ENCODE peak calls at places on chromosome 22, in five cellular contexts. K, D, J, E and B are unnamed samples. For H3K4me1 and H3K27me3, the result is how much of the 10 kb centered on the place peaks cover.

GRCh38 chr22:27150530-27150909 is 493.1 kb downstream of the MIAT start:
- DNase-seq in K (no peak), D (no peak), J (no peak), E (no peak), B (no peak)

GRCh38 chr22:25668437-25668836 is 73.6 kb upstream of the MYO18B start:
- DNase-seq in K (no peak), D (no peak), J (no peak), E (peak), B (no peak)

GRCh38 chr22:19086417-19086816 is 35.8 kb downstream of the DGCR2 start:
- DNase-seq in K (no peak), D (peak), J (no peak), E (no peak), B (no peak)

GRCh38 chr22:50252081-50253045 is 1.3 kb upstream of the HDAC10 start:
- DNase-seq in K (peak), D (peak), J (peak), E (peak), B (peak)

GRCh38 chr22:32310777-32311176 is 46.9 kb upstream of the RFPL3 start:
- DNase-seq in K (no peak), D (peak), J (no peak), E (no peak), B (no peak)

GRCh38 chr22:46303347-46303965 is 6.8 kb downstream of the GTSE1 start:
- DNase-seq in K (no peak), D (no peak), J (peak), E (no peak), B (no peak)

GRCh38 chr22:26561756-26562417 is 28.0 kb downstream of the TPST2 start:
- DNase-seq in K (no peak), D (no peak), J (peak), E (no peak), B (peak)

GRCh38 chr22:48112687-48113521 is 1350.5 kb downstream of the TBC1D22A start:
- DNase-seq in K (no peak), D (no peak), J (no peak), E (no peak), B (no peak)

GRCh38 chr22:45908961-45909360 is 68.0 kb downstream of the WNT7B start:
- DNase-seq in K (no peak), D (no peak), J (no peak), E (no peak), B (no peak)

GRCh38 chr22:37282385-37282677 is at the start of gene CYTH4:
- DNase-seq in K (no peak), D (peak), J (peak), E (no peak), B (peak)

GRCh38 chr22:32364210-32364609 is 6.5 kb downstream of the RFPL3 start:
- DNase-seq in K (no peak), D (no peak), J (no peak), E (no peak), B (no peak)

GRCh38 chr22:45533731-45534130 is 31.0 kb downstream of the FBLN1 start:
- DNase-seq in K (no peak), D (no peak), J (no peak), E (no peak), B (no peak)

GRCh38 chr22:28254396-28254795 is 335.3 kb upstream of the PITPNB start:
- DNase-seq in K (no peak), D (no peak), J (no peak), E (no peak), B (no peak)

GRCh38 chr22:26159886-26160285 is 9.4 kb upstream of the SEZ6L start:
- DNase-seq in K (no peak), D (no peak), J (no peak), E (no peak), B (no peak)

GRCh38 chr22:50255099-50255498 is 4.0 kb upstream of the HDAC10 start:
- DNase-seq in K (no peak), D (no peak), J (no peak), E (no peak), B (no peak)

GRCh38 chr22:49599039-49599438 is 228.6 kb downstream of the BRD1 start:
- DNase-seq in K (no peak), D (peak), J (no peak), E (no peak), B (no peak)

GRCh38 chr22:50208939-50209892 is 8.4 kb downstream of the SELENOO start:
- DNase-seq in K (no peak), D (no peak), J (peak), E (no peak), B (no peak)

GRCh38 chr22:38272373-38273134 is at the start of gene TMEM184B:
- DNase-seq in K (peak), D (peak), J (peak), E (peak), B (peak)

GRCh38 chr22:44426981-44427380 is 71.1 kb downstream of the RTL6 start:
- DNase-seq in K (no peak), D (peak), J (no peak), E (no peak), B (no peak)

GRCh38 chr22:45192701-45193187 is 29.0 kb downstream of the NUP50 start:
- DNase-seq in K (no peak), D (no peak), J (peak), E (no peak), B (no peak)

GRCh38 chr22:37303821-37304274 is 21.5 kb downstream of the CYTH4 start:
- DNase-seq in K (no peak), D (peak), J (no peak), E (no peak), B (no peak)

GRCh38 chr22:45090364-45090960 is 73.3 kb upstream of the NUP50 start:
- DNase-seq in K (peak), D (no peak), J (no peak), E (no peak), B (no peak)

GRCh38 chr22:37304595-37305343 is 22.5 kb downstream of the CYTH4 start:
- DNase-seq in K (no peak), D (no peak), J (no peak), E (no peak), B (no peak)

GRCh38 chr22:30635273-30636225 is at the start of gene SLC35E4:
- DNase-seq in K (peak), D (peak), J (peak), E (peak), B (peak)

GRCh38 chr22:47089374-47089773 is 326.9 kb downstream of the TBC1D22A start:
- DNase-seq in K (no peak), D (no peak), J (no peak), E (no peak), B (no peak)

GRCh38 chr22:44892243-44892642 is 117.6 kb downstream of the PHF21B start:
- DNase-seq in K (no peak), D (peak), J (no peak), E (no peak), B (no peak)

GRCh38 chr22:46068908-46069481 is 81.3 kb upstream of the PPARA start:
- DNase-seq in K (no peak), D (peak), J (peak), E (no peak), B (peak)

GRCh38 chr22:32544953-32545558 is 70.4 kb downstream of the FBXO7 start:
- DNase-seq in K (no peak), D (no peak), J (no peak), E (no peak), B (no peak)

GRCh38 chr22:23522642-23523251 is 57.3 kb downstream of the IGLL1 start:
- DNase-seq in K (no peak), D (peak), J (peak), E (peak), B (no peak)

GRCh38 chr22:45628508-45628907 is 43.1 kb upstream of the ATXN10 start:
- DNase-seq in K (no peak), D (peak), J (no peak), E (no peak), B (no peak)

GRCh38 chr22:38412435-38413084 is 42.4 kb downstream of the KCNJ4 start:
- DNase-seq in K (no peak), D (peak), J (peak), E (no peak), B (no peak)

GRCh38 chr22:43928418-43929307 is 5.1 kb downstream of the PNPLA3 start:
- DNase-seq in K (no peak), D (no peak), J (no peak), E (no peak), B (no peak)

GRCh38 chr22:25816522-25817059 is 74.6 kb downstream of the MYO18B start:
- DNase-seq in K (no peak), D (no peak), J (no peak), E (no peak), B (no peak)

GRCh38 chr22:44200855-44201550 is 20.3 kb downstream of the PARVG start:
- DNase-seq in K (no peak), D (no peak), J (no peak), E (no peak), B (no peak)

GRCh38 chr22:30541979-30542810 is 4.3 kb downstream of the SEC14L6 start:
- DNase-seq in K (peak), D (peak), J (no peak), E (no peak), B (no peak)

GRCh38 chr22:41437198-41437597 is 9.4 kb downstream of the TOB2 start:
- DNase-seq in K (no peak), D (no peak), J (no peak), E (no peak), B (no peak)

GRCh38 chr22:18952022-18952421 is 15.9 kb upstream of the PRODH start:
- DNase-seq in K (no peak), D (peak), J (no peak), E (no peak), B (no peak)

GRCh38 chr22:48089601-48090331 is 1327.3 kb downstream of the TBC1D22A start:
- DNase-seq in K (no peak), D (peak), J (peak), E (peak), B (peak)

GRCh38 chr22:31977141-31977781 is 32.9 kb downstream of the YWHAH start:
- DNase-seq in K (peak), D (peak), J (peak), E (peak), B (peak)

GRCh38 chr22:28414017-28414416 is 265.6 kb downstream of the TTC28 start:
- DNase-seq in K (no peak), D (no peak), J (no peak), E (no peak), B (no peak)

DNA sequence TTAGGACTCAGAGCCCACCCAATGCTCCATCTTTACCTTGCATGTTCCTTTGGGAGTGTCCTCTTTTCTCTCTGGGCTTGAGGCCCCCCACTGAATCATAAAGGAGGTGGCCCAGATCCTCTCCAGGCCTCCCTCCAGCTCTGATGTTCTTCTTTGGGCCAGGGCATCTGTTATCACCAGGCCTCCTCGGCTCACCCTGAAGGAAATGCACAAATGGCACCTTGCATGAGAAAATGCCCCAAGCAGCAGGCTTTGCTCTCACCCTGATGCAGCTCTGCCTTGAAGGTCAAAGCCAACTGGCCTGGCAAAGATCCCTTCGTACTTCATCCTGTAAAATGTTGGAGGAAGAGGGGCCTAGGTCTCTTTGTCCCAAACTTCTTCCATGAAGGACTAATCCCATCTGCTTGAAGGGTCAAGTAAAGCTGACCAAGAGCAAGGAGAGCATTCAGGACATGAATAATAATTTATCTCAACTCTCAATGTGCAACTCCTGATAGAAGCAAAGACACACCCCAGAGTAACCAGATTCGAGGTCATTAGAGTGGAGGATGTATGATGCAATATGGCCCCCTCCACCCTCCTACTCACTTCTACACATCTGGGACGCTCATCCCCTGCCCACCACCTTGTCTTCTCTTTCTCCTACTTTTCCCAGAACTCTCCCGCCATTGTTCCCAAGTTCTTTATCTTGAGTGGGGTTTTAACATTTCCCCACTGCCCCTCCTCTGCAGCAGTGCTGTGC is 9.5 kb downstream of the APOL6 start:
- DNase-seq in K (no peak), D (no peak), J (no peak), E (no peak), B (no peak)
- H3K4me1 ChIP-seq in K (under half), D (under half), J (under half), E (under half), B (under half)

DNA sequence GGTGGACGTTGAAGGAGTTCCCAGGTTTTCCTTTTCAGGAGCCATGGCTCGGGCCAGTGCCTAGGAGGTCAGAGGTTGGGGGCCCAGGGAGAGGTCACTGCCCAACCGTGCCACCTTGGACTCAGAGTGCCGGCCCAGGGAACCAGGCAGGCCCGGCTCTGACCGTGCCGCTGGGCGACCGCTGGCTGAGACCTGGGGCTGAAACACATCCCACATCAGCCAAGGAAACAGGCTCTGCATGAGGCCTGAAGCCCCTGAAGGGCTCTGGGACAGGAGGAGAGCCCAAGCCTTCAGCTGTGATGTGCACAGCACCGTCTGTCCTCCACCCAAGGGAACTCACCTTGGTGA is 21.9 kb upstream of the RTN4R start:
- DNase-seq in K (no peak), D (no peak), J (no peak), E (no peak), B (no peak)
- H3K27me3 ChIP-seq in K (under half), D (under half), J (under half), E (under half), B (under half)

GRCh38 chr22:17575681-17576080 is 12.4 kb downstream of the SLC25A18 start:
- DNase-seq in K (no peak), D (no peak), J (no peak), E (no peak), B (no peak)
- H3K27ac ChIP-seq in K (no peak), D (no peak), J (no peak), E (peak), B (peak)

GRCh38 chr22:42683599-42684283 is 34.5 kb upstream of the CYB5R3 start:
- DNase-seq in K (no peak), D (no peak), J (peak), E (no peak), B (peak)

GRCh38 chr22:42686756-42687491 is 33.7 kb downstream of the A4GALT start:
- DNase-seq in K (no peak), D (no peak), J (no peak), E (no peak), B (no peak)

GRCh38 chr22:42684462-42685195 is 35.4 kb upstream of the CYB5R3 start:
- DNase-seq in K (no peak), D (no peak), J (peak), E (peak), B (no peak)

GRCh38 chr22:42688241-42688913 is 32.3 kb downstream of the A4GALT start:
- DNase-seq in K (peak), D (peak), J (peak), E (peak), B (peak)

GRCh38 chr22:42685941-42686666 is 34.6 kb downstream of the A4GALT start:
- DNase-seq in K (no peak), D (no peak), J (peak), E (no peak), B (peak)
- H3K4me1 ChIP-seq in K (under half), D (half or more), J (half or more), E (half or more), B (half or more)

DNA sequence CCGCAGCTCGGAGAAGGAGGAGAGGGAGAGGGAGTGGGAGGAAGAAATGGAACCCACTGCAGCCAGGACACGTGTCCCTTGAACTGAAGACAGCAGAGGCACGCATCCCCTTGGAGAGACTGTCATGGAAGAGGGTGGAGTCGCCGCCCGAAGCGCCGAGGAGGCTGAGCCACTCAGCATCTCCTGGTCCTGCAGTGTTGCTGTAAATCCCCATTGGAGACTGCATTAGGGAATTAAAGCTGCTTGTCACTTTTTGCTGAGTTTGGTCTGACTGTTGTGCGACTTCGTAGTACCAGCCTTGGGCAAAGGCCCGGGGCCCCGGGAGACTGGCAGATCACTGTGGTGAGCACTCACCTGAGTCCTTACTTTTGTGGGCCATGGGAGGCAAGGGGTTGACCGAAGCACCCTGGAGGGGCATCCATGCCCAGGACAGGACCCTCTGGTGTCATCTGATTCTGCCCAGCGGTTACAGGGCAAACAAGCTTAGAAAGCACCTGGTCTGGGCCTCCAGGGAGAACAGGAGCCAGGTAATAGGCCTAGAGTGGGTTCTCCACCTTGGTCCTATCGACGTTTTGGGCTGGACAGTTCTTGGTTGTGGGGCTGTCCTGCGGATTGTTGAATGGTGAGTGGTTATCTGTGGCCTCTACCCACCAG is 797 bp downstream of the VPREB1 start:
- DNase-seq in K (no peak), D (no peak), J (no peak), E (no peak), B (no peak)
- H3K27me3 ChIP-seq in K (half or more), D (under half), J (under half), E (under half), B (half or more)

GRCh38 chr22:24541681-24542515 is 13.0 kb downstream of the GUCD1 start:
- DNase-seq in K (no peak), D (no peak), J (no peak), E (no peak), B (no peak)
- H3K27ac ChIP-seq in K (no peak), D (peak), J (peak), E (peak), B (peak)

DNA sequence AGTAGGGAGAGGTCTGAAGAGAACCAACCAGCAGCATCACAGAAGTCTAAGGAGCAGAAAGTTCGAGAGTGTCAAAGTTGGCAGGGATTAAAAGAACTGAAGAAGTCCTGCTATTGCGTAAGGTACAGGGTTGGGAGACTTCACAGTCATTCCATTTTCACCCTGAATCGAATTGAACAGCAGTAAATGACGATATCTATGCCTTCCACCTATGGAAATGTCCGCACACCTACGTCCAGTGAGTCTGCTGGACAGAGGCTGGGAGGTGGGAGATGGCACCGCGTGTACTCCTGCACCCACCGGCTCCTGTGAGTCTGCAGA is 116.7 kb downstream of the MICAL3 start:
- DNase-seq in K (no peak), D (no peak), J (no peak), E (no peak), B (no peak)
- H3K4me1 ChIP-seq in K (under half), D (under half), J (half or more), E (half or more), B (half or more)

DNA sequence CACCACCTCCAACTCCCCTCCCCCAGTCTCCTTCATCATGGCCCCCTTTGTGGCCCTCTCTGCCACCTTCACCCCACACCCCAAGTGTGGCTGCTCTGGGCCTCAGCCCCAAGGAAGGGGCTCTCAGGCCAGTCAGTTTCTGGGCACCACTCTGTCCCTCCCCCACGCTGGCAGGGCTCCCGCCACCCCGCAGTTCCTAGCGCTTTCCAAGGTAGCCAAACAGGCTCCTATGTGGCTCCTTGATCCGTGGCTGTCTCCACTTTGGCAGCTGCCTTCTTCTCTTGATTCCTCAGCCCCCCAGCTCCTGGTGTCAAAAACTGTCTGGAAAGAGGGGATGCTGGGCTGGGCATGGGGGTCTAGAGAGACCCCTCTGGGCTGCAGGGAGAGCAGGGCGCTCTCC is 10.4 kb upstream of the CACNA1I start:
- DNase-seq in K (no peak), D (no peak), J (no peak), E (no peak), B (no peak)
- H3K27me3 ChIP-seq in K (half or more), D (half or more), J (half or more), E (under half), B (half or more)